ENCODE peak calls at places on chromosomes 11 and 22, in eight cellular contexts. One of them, this sample, is unnamed.

GRCh38 chr22:17931400-17931825 is 92.9 kb downstream of the MICAL3 start:
- DNase-seq in SK-N-SH: peak; percentile 67
- DNase-seq in neural progenitor cell: no peak
- DNase-seq in astrocyte: no peak
- DNase-seq in neuronal stem cell: no peak
- DNase-seq in fibroblast of lung: no peak
- DNase-seq in H1: no peak
- DNase-seq in H9: no peak
- DNase-seq in this sample: no peak

GRCh38 chr22:48322907-48323306 is 1504.8 kb downstream of the BRD1 start:
- DNase-seq in SK-N-SH: no peak
- DNase-seq in neural progenitor cell: no peak
- DNase-seq in astrocyte: no peak
- DNase-seq in neuronal stem cell: no peak
- DNase-seq in fibroblast of lung: no peak
- DNase-seq in H1: no peak
- DNase-seq in H9: no peak
- DNase-seq in this sample: no peak

GRCh38 chr11:665707-666281 is 28.7 kb downstream of the DRD4 start:
- DNase-seq in SK-N-SH: no peak
- DNase-seq in neural progenitor cell: no peak
- DNase-seq in astrocyte: peak; percentile 4
- DNase-seq in neuronal stem cell: no peak
- DNase-seq in fibroblast of lung: peak; percentile 10
- DNase-seq in H1: no peak
- DNase-seq in H9: no peak
- DNase-seq in this sample: no peak

GRCh38 chr11:65780770-65781151 is at the start of gene AP5B1:
- DNase-seq in SK-N-SH: peak; percentile 87
- DNase-seq in neural progenitor cell: peak; percentile 83
- DNase-seq in astrocyte: peak; percentile 14
- DNase-seq in neuronal stem cell: peak; percentile 57
- DNase-seq in fibroblast of lung: peak; percentile 47
- DNase-seq in H1: peak; percentile 65
- DNase-seq in H9: peak; percentile 70
- DNase-seq in this sample: no peak

GRCh38 chr11:119876841-119877240 is 147.8 kb upstream of the NECTIN1 start:
- DNase-seq in SK-N-SH: no peak
- DNase-seq in neural progenitor cell: no peak
- DNase-seq in astrocyte: no peak
- DNase-seq in neuronal stem cell: no peak
- DNase-seq in fibroblast of lung: no peak
- DNase-seq in H1: no peak
- DNase-seq in H9: no peak
- DNase-seq in this sample: no peak

GRCh38 chr11:128361451-128362020 is 225.8 kb downstream of the ETS1 start:
- DNase-seq in SK-N-SH: no peak
- DNase-seq in neural progenitor cell: no peak
- DNase-seq in astrocyte: peak; percentile 90
- DNase-seq in neuronal stem cell: no peak
- DNase-seq in fibroblast of lung: peak; percentile 91
- DNase-seq in H1: no peak
- DNase-seq in H9: no peak
- DNase-seq in this sample: no peak

GRCh38 chr11:111671383-111671782 is 69.1 kb downstream of the SIK2 start:
- DNase-seq in SK-N-SH: no peak
- DNase-seq in neural progenitor cell: no peak
- DNase-seq in astrocyte: no peak
- DNase-seq in neuronal stem cell: no peak
- DNase-seq in fibroblast of lung: no peak
- DNase-seq in H1: no peak
- DNase-seq in H9: no peak
- DNase-seq in this sample: no peak

GRCh38 chr11:69954756-69955155 is 123.4 kb upstream of the ANO1 start:
- DNase-seq in SK-N-SH: no peak
- DNase-seq in neural progenitor cell: no peak
- DNase-seq in astrocyte: no peak
- DNase-seq in neuronal stem cell: no peak
- DNase-seq in fibroblast of lung: no peak
- DNase-seq in H1: no peak
- DNase-seq in H9: no peak
- DNase-seq in this sample: no peak

GRCh38 chr11:69131644-69132300 is 24.0 kb upstream of the SMIM38 start:
- DNase-seq in SK-N-SH: peak; percentile 70
- DNase-seq in neural progenitor cell: peak; percentile 91
- DNase-seq in astrocyte: peak; percentile 52
- DNase-seq in neuronal stem cell: peak; percentile 76
- DNase-seq in fibroblast of lung: peak; percentile 72
- DNase-seq in H1: peak; percentile 89
- DNase-seq in H9: peak; percentile 92
- DNase-seq in this sample: peak; percentile 58

GRCh38 chr11:118886681-118887111 is 3.0 kb downstream of the CXCR5 start:
- DNase-seq in SK-N-SH: no peak
- DNase-seq in neural progenitor cell: no peak
- DNase-seq in astrocyte: no peak
- DNase-seq in neuronal stem cell: no peak
- DNase-seq in fibroblast of lung: no peak
- DNase-seq in H1: no peak
- DNase-seq in H9: no peak
- DNase-seq in this sample: no peak

GRCh38 chr11:116348226-116348625 is 424.6 kb downstream of the BUD13 start:
- DNase-seq in SK-N-SH: no peak
- DNase-seq in neural progenitor cell: no peak
- DNase-seq in astrocyte: no peak
- DNase-seq in neuronal stem cell: no peak
- DNase-seq in fibroblast of lung: no peak
- DNase-seq in H1: no peak
- DNase-seq in H9: no peak
- DNase-seq in this sample: no peak

GRCh38 chr11:119888119-119888518 is 159.1 kb upstream of the NECTIN1 start:
- DNase-seq in SK-N-SH: no peak
- DNase-seq in neural progenitor cell: no peak
- DNase-seq in astrocyte: no peak
- DNase-seq in neuronal stem cell: no peak
- DNase-seq in fibroblast of lung: no peak
- DNase-seq in H1: no peak
- DNase-seq in H9: no peak
- DNase-seq in this sample: no peak

GRCh38 chr11:45393826-45394225 is 107.7 kb upstream of the SYT13 start:
- DNase-seq in SK-N-SH: no peak
- DNase-seq in neural progenitor cell: no peak
- DNase-seq in astrocyte: no peak
- DNase-seq in neuronal stem cell: no peak
- DNase-seq in fibroblast of lung: no peak
- DNase-seq in H1: no peak
- DNase-seq in H9: no peak
- DNase-seq in this sample: no peak

GRCh38 chr11:17163296-17163695 is 44.5 kb downstream of the PIK3C2A start:
- DNase-seq in SK-N-SH: no peak
- DNase-seq in neural progenitor cell: no peak
- DNase-seq in astrocyte: no peak
- DNase-seq in neuronal stem cell: no peak
- DNase-seq in fibroblast of lung: no peak
- DNase-seq in H1: no peak
- DNase-seq in H9: no peak
- DNase-seq in this sample: no peak

GRCh38 chr11:59999732-60000131 is 17.2 kb upstream of the OOSP4B start:
- DNase-seq in SK-N-SH: no peak
- DNase-seq in neural progenitor cell: peak; percentile 5
- DNase-seq in astrocyte: no peak
- DNase-seq in neuronal stem cell: no peak
- DNase-seq in fibroblast of lung: no peak
- DNase-seq in H1: no peak
- DNase-seq in H9: no peak
- DNase-seq in this sample: no peak

GRCh38 chr11:126662055-126662790 is 306.7 kb downstream of the ST3GAL4 start:
- DNase-seq in SK-N-SH: no peak
- DNase-seq in neural progenitor cell: no peak
- DNase-seq in astrocyte: no peak
- DNase-seq in neuronal stem cell: no peak
- DNase-seq in fibroblast of lung: peak; percentile 17
- DNase-seq in H1: no peak
- DNase-seq in H9: no peak
- DNase-seq in this sample: no peak

GRCh38 chr11:126186031-126186698 is 25.3 kb downstream of the RPUSD4 start:
- DNase-seq in SK-N-SH: no peak
- DNase-seq in neural progenitor cell: no peak
- DNase-seq in astrocyte: no peak
- DNase-seq in neuronal stem cell: no peak
- DNase-seq in fibroblast of lung: no peak
- DNase-seq in H1: no peak
- DNase-seq in H9: no peak
- DNase-seq in this sample: no peak

GRCh38 chr22:29314074-29314473 is 1.4 kb downstream of the RASL10A start:
- DNase-seq in SK-N-SH: no peak
- DNase-seq in neural progenitor cell: no peak
- DNase-seq in astrocyte: no peak
- DNase-seq in neuronal stem cell: no peak
- DNase-seq in fibroblast of lung: no peak
- DNase-seq in H1: no peak
- DNase-seq in H9: no peak
- DNase-seq in this sample: no peak

GRCh38 chr11:123061403-123062157 is at the start of gene HSPA8:
- DNase-seq in SK-N-SH: peak; percentile 36
- DNase-seq in neural progenitor cell: peak; percentile 54
- DNase-seq in astrocyte: peak; percentile 56
- DNase-seq in neuronal stem cell: peak; percentile 17
- DNase-seq in fibroblast of lung: peak; percentile 70
- DNase-seq in H1: no peak
- DNase-seq in H9: peak; percentile 32
- DNase-seq in this sample: peak; percentile 94

GRCh38 chr11:76704171-76704948 is 33.8 kb upstream of the LRRC32 start:
- DNase-seq in SK-N-SH: no peak
- DNase-seq in neural progenitor cell: peak; percentile 27
- DNase-seq in astrocyte: no peak
- DNase-seq in neuronal stem cell: no peak
- DNase-seq in fibroblast of lung: no peak
- DNase-seq in H1: no peak
- DNase-seq in H9: peak; percentile 75
- DNase-seq in this sample: no peak

GRCh38 chr11:68302256-68303054 is 9.9 kb upstream of the LRP5 start:
- DNase-seq in SK-N-SH: peak; percentile 15
- DNase-seq in neural progenitor cell: no peak
- DNase-seq in astrocyte: peak; percentile 31
- DNase-seq in neuronal stem cell: no peak
- DNase-seq in fibroblast of lung: peak; percentile 47
- DNase-seq in H1: no peak
- DNase-seq in H9: no peak
- DNase-seq in this sample: no peak

GRCh38 chr22:41479671-41480396 is 10.9 kb downstream of the ACO2 start:
- DNase-seq in SK-N-SH: no peak
- DNase-seq in neural progenitor cell: peak; percentile 93
- DNase-seq in astrocyte: peak; percentile 58
- DNase-seq in neuronal stem cell: peak; percentile 83
- DNase-seq in fibroblast of lung: peak; percentile 72
- DNase-seq in H1: peak; percentile 61
- DNase-seq in H9: peak; percentile 47
- DNase-seq in this sample: no peak
- H3K9ac ChIP-seq in SK-N-SH: no peak overlapping the region
- H3K9ac ChIP-seq in neural progenitor cell: peak overlapping the region; percentile 24
- H3K9ac ChIP-seq in astrocyte: peak overlapping the region; percentile 68
- H3K9ac ChIP-seq in neuronal stem cell: no peak overlapping the region
- H3K9ac ChIP-seq in fibroblast of lung: no peak overlapping the region
- H3K9ac ChIP-seq in H1: peak overlapping the region; percentile 13
- H3K9ac ChIP-seq in H9: no peak overlapping the region
- H3K9ac ChIP-seq in this sample: no peak overlapping the region

GRCh38 chr22:23245799-23246136 is 65.5 kb downstream of the BCR start:
- DNase-seq in SK-N-SH: no peak
- DNase-seq in neural progenitor cell: no peak
- DNase-seq in astrocyte: no peak
- DNase-seq in neuronal stem cell: no peak
- DNase-seq in fibroblast of lung: no peak
- DNase-seq in H1: no peak
- DNase-seq in H9: no peak
- DNase-seq in this sample: no peak

GRCh38 chr22:23245045-23245798 is 64.9 kb downstream of the BCR start:
- DNase-seq in SK-N-SH: no peak
- DNase-seq in neural progenitor cell: no peak
- DNase-seq in astrocyte: peak; percentile 66
- DNase-seq in neuronal stem cell: no peak
- DNase-seq in fibroblast of lung: peak; percentile 76
- DNase-seq in H1: no peak
- DNase-seq in H9: no peak
- DNase-seq in this sample: no peak

GRCh38 chr22:23243859-23244689 is 63.8 kb downstream of the BCR start:
- DNase-seq in SK-N-SH: no peak
- DNase-seq in neural progenitor cell: no peak
- DNase-seq in astrocyte: no peak
- DNase-seq in neuronal stem cell: no peak
- DNase-seq in fibroblast of lung: no peak
- DNase-seq in H1: no peak
- DNase-seq in H9: no peak
- DNase-seq in this sample: no peak

GRCh38 chr22:23243006-23243573 is 62.8 kb downstream of the BCR start:
- DNase-seq in SK-N-SH: no peak
- DNase-seq in neural progenitor cell: peak; percentile 86
- DNase-seq in astrocyte: no peak
- DNase-seq in neuronal stem cell: peak; percentile 72
- DNase-seq in fibroblast of lung: peak; percentile 28
- DNase-seq in H1: peak; percentile 73
- DNase-seq in H9: peak; percentile 88
- DNase-seq in this sample: no peak

GRCh38 chr22:23244690-23245044 is 64.4 kb downstream of the BCR start:
- DNase-seq in SK-N-SH: no peak
- DNase-seq in neural progenitor cell: no peak
- DNase-seq in astrocyte: no peak
- DNase-seq in neuronal stem cell: no peak
- DNase-seq in fibroblast of lung: no peak
- DNase-seq in H1: no peak
- DNase-seq in H9: no peak
- DNase-seq in this sample: no peak
- H3K27ac ChIP-seq in SK-N-SH: no peak overlapping the region
- H3K27ac ChIP-seq in neural progenitor cell: no peak overlapping the region
- H3K27ac ChIP-seq in astrocyte: peak overlapping the region; percentile 47
- H3K27ac ChIP-seq in neuronal stem cell: no peak overlapping the region
- H3K27ac ChIP-seq in fibroblast of lung: no peak overlapping the region
- H3K27ac ChIP-seq in H1: peak overlapping the region; percentile 61
- H3K27ac ChIP-seq in H9: no peak overlapping the region
- H3K27ac ChIP-seq in this sample: no peak overlapping the region

DNA sequence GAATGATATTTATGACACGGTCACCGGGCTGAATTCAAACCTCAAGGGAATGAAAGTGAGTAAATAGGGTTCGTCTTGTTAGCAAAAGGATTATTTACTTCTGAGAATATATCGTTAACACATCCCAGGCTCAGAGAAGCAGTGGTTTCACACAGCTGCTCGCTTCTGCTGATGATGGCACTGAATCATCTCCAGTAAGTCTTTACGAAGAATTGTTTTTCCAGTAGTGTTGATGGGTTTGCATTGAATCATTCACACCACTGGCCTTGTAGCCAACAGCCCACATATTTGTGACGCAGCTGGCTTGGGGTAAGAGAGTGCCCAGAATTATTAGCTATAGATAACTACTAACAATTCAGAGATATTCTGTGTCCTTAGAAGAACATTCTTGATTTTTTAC is 236.3 kb downstream of the CADM1 start:
- DNase-seq in SK-N-SH: no peak
- DNase-seq in neural progenitor cell: no peak
- DNase-seq in astrocyte: peak; percentile 84
- DNase-seq in neuronal stem cell: no peak
- DNase-seq in fibroblast of lung: peak; percentile 85
- DNase-seq in H1: no peak
- DNase-seq in H9: no peak
- DNase-seq in this sample: no peak
- H3K4me2 ChIP-seq in SK-N-SH: no peak overlapping the region
- H3K4me2 ChIP-seq in neural progenitor cell: no peak overlapping the region
- H3K4me2 ChIP-seq in astrocyte: no peak overlapping the region
- H3K4me2 ChIP-seq in neuronal stem cell: no peak overlapping the region
- H3K4me2 ChIP-seq in fibroblast of lung: no peak overlapping the region
- H3K4me2 ChIP-seq in H1: no peak overlapping the region
- H3K4me2 ChIP-seq in H9: no peak overlapping the region
- H3K4me2 ChIP-seq in this sample: no peak overlapping the region

GRCh38 chr11:71787014-71787823 is 45.8 kb upstream of the DEFB108B start:
- DNase-seq in SK-N-SH: peak; percentile 88
- DNase-seq in neural progenitor cell: peak; percentile 99
- DNase-seq in astrocyte: peak; percentile 94
- DNase-seq in neuronal stem cell: peak; percentile 98
- DNase-seq in fibroblast of lung: peak; percentile 98
- DNase-seq in H1: peak; percentile 98
- DNase-seq in H9: peak; percentile 99
- DNase-seq in this sample: peak; percentile 98
- H3K9ac ChIP-seq in SK-N-SH: peak overlapping the region; percentile 81
- H3K9ac ChIP-seq in neural progenitor cell: peak overlapping the region; percentile 76
- H3K9ac ChIP-seq in astrocyte: peak overlapping the region; percentile 93
- H3K9ac ChIP-seq in neuronal stem cell: peak overlapping the region; percentile 81
- H3K9ac ChIP-seq in fibroblast of lung: peak overlapping the region; percentile 79
- H3K9ac ChIP-seq in H1: peak overlapping the region; percentile 67
- H3K9ac ChIP-seq in H9: peak overlapping the region; percentile 77
- H3K9ac ChIP-seq in this sample: peak overlapping the region; percentile 94